ENCODE peak calls at places on chromosomes 11 and 22, in six cellular contexts. P, H, W, M, T and A are unnamed samples.

GRCh38 chr11:131999084-131999483 is 628.7 kb downstream of the NTM start:
- DNase-seq in P (no peak), H (peak), W (no peak), M (no peak), T (no peak), A (peak)

GRCh38 chr11:93329936-93330445 is 551 bp upstream of the DEUP1 start:
- DNase-seq in P (no peak), H (peak), W (peak), M (no peak), T (no peak), A (peak)

GRCh38 chr11:116518141-116518540 is 254.6 kb downstream of the BUD13 start:
- DNase-seq in P (no peak), H (no peak), W (no peak), M (no peak), T (no peak), A (no peak)

GRCh38 chr11:68142028-68142412 is 20.8 kb upstream of the CHKA start:
- DNase-seq in P (no peak), H (no peak), W (no peak), M (peak), T (no peak), A (no peak)

GRCh38 chr22:50305658-50306566 is 1.5 kb downstream of the PLXNB2 start:
- DNase-seq in P (no peak), H (peak), W (no peak), M (no peak), T (peak), A (peak)

GRCh38 chr11:130611791-130612251 is 163.4 kb downstream of the ADAMTS15 start:
- DNase-seq in P (no peak), H (peak), W (no peak), M (no peak), T (peak), A (no peak)

GRCh38 chr22:30945653-30946052 is 22.9 kb downstream of the MORC2 start:
- DNase-seq in P (no peak), H (no peak), W (no peak), M (no peak), T (no peak), A (no peak)

GRCh38 chr11:123166095-123166559 is 28.9 kb downstream of the CLMP start:
- DNase-seq in P (no peak), H (peak), W (no peak), M (no peak), T (no peak), A (peak)

GRCh38 chr11:113906038-113906437 is 1.4 kb downstream of the HTR3B start:
- DNase-seq in P (no peak), H (peak), W (peak), M (no peak), T (peak), A (peak)

GRCh38 chr11:20112291-20113146 is 47.8 kb downstream of the DBX1 start:
- DNase-seq in P (no peak), H (peak), W (no peak), M (no peak), T (peak), A (no peak)

GRCh38 chr11:101127348-101127698 is 2.3 kb downstream of the PGR start:
- DNase-seq in P (no peak), H (no peak), W (no peak), M (no peak), T (no peak), A (peak)

GRCh38 chr11:47192111-47192510 is 5.9 kb upstream of the PACSIN3 start:
- DNase-seq in P (no peak), H (no peak), W (no peak), M (no peak), T (no peak), A (no peak)

GRCh38 chr11:116148056-116148455 is 624.7 kb downstream of the BUD13 start:
- DNase-seq in P (no peak), H (no peak), W (no peak), M (no peak), T (no peak), A (peak)

GRCh38 chr22:33035276-33035863 is 22.8 kb downstream of the SYN3 start:
- DNase-seq in P (no peak), H (no peak), W (no peak), M (no peak), T (no peak), A (no peak)

GRCh38 chr11:47569646-47570045 is 4.2 kb downstream of the PTPMT1 start:
- DNase-seq in P (no peak), H (no peak), W (no peak), M (no peak), T (no peak), A (no peak)

GRCh38 chr22:37601540-37602442 is 6.8 kb upstream of the GGA1 start:
- DNase-seq in P (no peak), H (peak), W (no peak), M (no peak), T (no peak), A (peak)

GRCh38 chr11:83566948-83567347 is 280.8 kb upstream of the CCDC90B start:
- DNase-seq in P (no peak), H (peak), W (no peak), M (no peak), T (no peak), A (no peak)

GRCh38 chr11:86418929-86419328 is 44.2 kb downstream of the CCDC81 start:
- DNase-seq in P (no peak), H (peak), W (no peak), M (no peak), T (no peak), A (peak)

GRCh38 chr11:112903310-112903709 is 57.9 kb upstream of the NCAM1 start:
- DNase-seq in P (no peak), H (no peak), W (no peak), M (no peak), T (no peak), A (no peak)

GRCh38 chr11:113179181-113179701 is 135.1 kb upstream of the TTC12 start:
- DNase-seq in P (no peak), H (no peak), W (peak), M (no peak), T (no peak), A (no peak)

GRCh38 chr11:94217705-94218104 is 86.7 kb upstream of the IZUMO1R start:
- DNase-seq in P (no peak), H (no peak), W (no peak), M (no peak), T (no peak), A (no peak)

GRCh38 chr11:12087075-12087775 is 23.2 kb upstream of the MICAL2 start:
- DNase-seq in P (no peak), H (peak), W (no peak), M (no peak), T (peak), A (peak)

GRCh38 chr11:72072348-72072747 is 8.0 kb downstream of the NUMA1 start:
- DNase-seq in P (no peak), H (peak), W (no peak), M (no peak), T (no peak), A (peak)

GRCh38 chr11:123217897-123218296 is 22.8 kb upstream of the CLMP start:
- DNase-seq in P (no peak), H (no peak), W (no peak), M (no peak), T (no peak), A (peak)

GRCh38 chr11:1826552-1827094 is 8.2 kb upstream of the SYT8 start:
- DNase-seq in P (no peak), H (peak), W (peak), M (no peak), T (no peak), A (peak)

GRCh38 chr11:110069158-110069737 is 23.9 kb upstream of the ZC3H12C start:
- DNase-seq in P (no peak), H (peak), W (no peak), M (no peak), T (peak), A (no peak)

GRCh38 chr11:7513210-7514098 is at the start of gene PPFIBP2:
- DNase-seq in P (peak), H (peak), W (peak), M (peak), T (peak), A (peak)

GRCh38 chr11:22685111-22685510 is 18.7 kb downstream of the GAS2 start:
- DNase-seq in P (no peak), H (no peak), W (no peak), M (no peak), T (no peak), A (no peak)

GRCh38 chr11:62671272-62671603 is 235 bp upstream of the UQCC3 start:
- DNase-seq in P (no peak), H (no peak), W (no peak), M (no peak), T (peak), A (no peak)

GRCh38 chr11:61973603-61974162 is 6.2 kb upstream of the FTH1 start:
- DNase-seq in P (no peak), H (peak), W (no peak), M (no peak), T (no peak), A (no peak)

GRCh38 chr22:48104786-48105185 is 1342.3 kb downstream of the TBC1D22A start:
- DNase-seq in P (no peak), H (no peak), W (no peak), M (no peak), T (no peak), A (no peak)

GRCh38 chr22:31747441-31747840 is 2.5 kb downstream of the PRR14L start:
- DNase-seq in P (no peak), H (no peak), W (no peak), M (no peak), T (no peak), A (no peak)

GRCh38 chr22:17471901-17472566 is 91.3 kb upstream of the SLC25A18 start:
- DNase-seq in P (no peak), H (peak), W (no peak), M (no peak), T (no peak), A (peak)

GRCh38 chr11:125202977-125203376 is 38.4 kb downstream of the PKNOX2 start:
- DNase-seq in P (no peak), H (no peak), W (no peak), M (no peak), T (no peak), A (no peak)